ENCODE peak calls at places on chromosomes 1 and 21, in six cellular contexts. K is aorta, J is ascending aorta, Y is AG04450, F is colonic mucosa, A is cardiac fibroblast. N is an unnamed sample.

GRCh38 chr1:154418898-154419619 is 13.9 kb downstream of the IL6R start:
- DNase-seq in K (no peak), J (no peak), F (no peak), Y (no peak), A (no peak), N (no peak)

GRCh38 chr21:16420086-16420724 is 690.4 kb downstream of the USP25 start:
- DNase-seq in Y (no peak), K (no peak), J (no peak), A (peak), F (no peak), N (no peak)

GRCh38 chr1:30716646-30717045 is 6.7 kb downstream of the MATN1 start:
- DNase-seq in J (no peak), K (no peak), Y (no peak), F (no peak), A (no peak), N (no peak)

GRCh38 chr1:43452789-43453441 is 816 bp downstream of the HYI start:
- DNase-seq in F (peak), A (peak), J (no peak), K (no peak), Y (no peak), N (no peak)

GRCh38 chr1:91846007-91846620 is 39.8 kb downstream of the TGFBR3 start:
- DNase-seq in K (no peak), A (peak), F (peak), J (no peak), Y (peak), N (no peak)

GRCh38 chr1:22582670-22583635 is 19.7 kb downstream of the EPHA8 start:
- DNase-seq in J (no peak), A (no peak), K (no peak), Y (no peak), F (no peak), N (no peak)

GRCh38 chr1:20487236-20487590 is 1.2 kb upstream of the CAMK2N1 start:
- DNase-seq in F (no peak), Y (no peak), K (no peak), A (no peak), J (no peak), N (no peak)

GRCh38 chr1:119279441-119280415 is 88.9 kb upstream of the HAO2 start:
- DNase-seq in A (peak), K (no peak), F (no peak), J (no peak), Y (no peak), N (peak)

GRCh38 chr21:45460611-45461368 is 55.8 kb downstream of the COL18A1 start:
- DNase-seq in A (peak), K (no peak), F (no peak), J (no peak), Y (peak), N (no peak)

GRCh38 chr21:37071561-37072238 is 1.2 kb downstream of the PIGP start:
- DNase-seq in Y (no peak), J (peak), K (peak), F (peak), A (peak), N (peak)

GRCh38 chr1:60746278-60746761 is 336.0 kb upstream of the NFIA start:
- DNase-seq in Y (no peak), F (no peak), A (no peak), J (no peak), K (peak), N (no peak)

GRCh38 chr1:116521186-116521585 is 49.6 kb downstream of the CD58 start:
- DNase-seq in F (no peak), Y (no peak), A (peak), J (no peak), K (no peak), N (peak)

GRCh38 chr1:28229089-28229488 is 3.7 kb downstream of the DNAJC8 start:
- DNase-seq in J (no peak), Y (no peak), A (no peak), K (no peak), F (no peak), N (no peak)

GRCh38 chr1:67053535-67053784 is 488 bp downstream of the SLC35D1 start:
- DNase-seq in A (no peak), Y (no peak), K (peak), J (no peak), F (peak), N (no peak)

GRCh38 chr1:227427411-227427810 is 109.1 kb upstream of the CDC42BPA start:
- DNase-seq in Y (no peak), J (no peak), K (no peak), A (no peak), F (no peak), N (no peak)

GRCh38 chr21:45465105-45465504 is 60.1 kb downstream of the COL18A1 start:
- DNase-seq in F (no peak), K (peak), A (no peak), Y (no peak), J (no peak), N (no peak)

GRCh38 chr21:38954450-38955059 is 148.8 kb downstream of the ETS2 start:
- DNase-seq in Y (no peak), F (no peak), J (no peak), K (no peak), A (no peak), N (no peak)

GRCh38 chr1:90400121-90400520 is 317.0 kb downstream of the BARHL2 start:
- DNase-seq in J (no peak), A (peak), F (no peak), K (no peak), Y (no peak), N (no peak)

GRCh38 chr1:170126691-170127090 is 19.1 kb upstream of the NTMT2 start:
- DNase-seq in K (no peak), Y (peak), J (no peak), F (no peak), A (peak), N (peak)

GRCh38 chr1:21927531-21928237 is 9.4 kb downstream of the HSPG2 start:
- DNase-seq in A (peak), K (peak), F (peak), Y (no peak), J (no peak), N (no peak)

GRCh38 chr1:50702395-50702794 is 257.7 kb downstream of the FAF1 start:
- DNase-seq in A (no peak), K (no peak), F (no peak), Y (no peak), J (no peak), N (no peak)

GRCh38 chr1:230641346-230641745 is 935 bp upstream of the COG2 start:
- DNase-seq in A (peak), Y (no peak), F (no peak), J (no peak), K (no peak), N (no peak)

GRCh38 chr1:248823517-248824001 is 2.2 kb downstream of the SH3BP5L start:
- DNase-seq in J (no peak), Y (no peak), A (peak), K (no peak), F (no peak), N (no peak)

GRCh38 chr21:44428281-44428942 is 26.9 kb upstream of the LRRC3 start:
- DNase-seq in K (peak), A (peak), Y (no peak), J (no peak), F (peak), N (no peak)

GRCh38 chr1:39196244-39197215 is 8.0 kb upstream of the MACF1 start:
- DNase-seq in J (no peak), K (no peak), F (no peak), Y (no peak), A (peak), N (no peak)

GRCh38 chr1:230232352-230232751 is 165.3 kb downstream of the GALNT2 start:
- DNase-seq in J (no peak), A (peak), Y (no peak), K (no peak), F (no peak), N (no peak)

GRCh38 chr1:222009105-222009730 is 267.3 kb upstream of the DUSP10 start:
- DNase-seq in Y (no peak), J (no peak), A (peak), K (no peak), F (no peak), N (no peak)

GRCh38 chr1:26887125-26887524 is 3.0 kb downstream of the GPN2 start:
- DNase-seq in A (peak), F (no peak), Y (no peak), J (no peak), K (no peak), N (no peak)

DNA sequence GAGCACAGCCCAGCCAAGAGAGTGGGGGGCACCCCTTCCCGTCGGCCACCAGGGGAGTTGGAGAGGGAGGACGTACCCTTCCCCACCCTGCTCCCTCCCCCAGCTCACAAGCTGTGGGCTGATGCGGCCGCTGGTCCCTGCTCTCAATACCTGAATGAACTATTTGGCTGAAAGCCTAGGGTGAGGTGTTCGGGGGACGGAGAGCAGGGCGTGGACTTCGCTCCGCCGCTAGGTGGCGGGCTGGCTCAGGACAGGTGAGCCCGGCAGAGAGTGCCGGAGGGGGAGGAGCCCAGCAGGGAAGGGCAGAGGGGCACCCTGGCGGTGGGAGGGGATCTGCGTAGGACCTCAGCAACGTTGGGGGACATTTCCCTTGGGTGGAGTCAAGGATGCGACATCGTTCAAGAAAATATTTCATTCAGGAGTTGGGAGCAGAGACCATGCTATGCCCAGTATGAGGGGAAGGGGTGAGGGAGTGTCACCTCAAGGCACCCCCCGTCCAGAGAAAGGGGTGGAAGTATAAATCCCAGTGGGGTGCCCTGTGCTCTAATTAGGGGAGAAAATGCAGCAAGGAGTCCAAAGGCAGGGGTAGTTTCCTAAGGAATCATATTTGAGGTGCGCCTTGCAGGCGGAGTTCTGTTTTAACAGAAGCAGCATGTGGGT is 12.0 kb upstream of the RHBG start:
- DNase-seq in A (peak), K (no peak), Y (no peak), J (no peak), F (peak), N (no peak)
- H3K4me3 ChIP-seq in A (no peak), K (no peak), Y (no peak), J (no peak), F (no peak), N (no peak)

DNA sequence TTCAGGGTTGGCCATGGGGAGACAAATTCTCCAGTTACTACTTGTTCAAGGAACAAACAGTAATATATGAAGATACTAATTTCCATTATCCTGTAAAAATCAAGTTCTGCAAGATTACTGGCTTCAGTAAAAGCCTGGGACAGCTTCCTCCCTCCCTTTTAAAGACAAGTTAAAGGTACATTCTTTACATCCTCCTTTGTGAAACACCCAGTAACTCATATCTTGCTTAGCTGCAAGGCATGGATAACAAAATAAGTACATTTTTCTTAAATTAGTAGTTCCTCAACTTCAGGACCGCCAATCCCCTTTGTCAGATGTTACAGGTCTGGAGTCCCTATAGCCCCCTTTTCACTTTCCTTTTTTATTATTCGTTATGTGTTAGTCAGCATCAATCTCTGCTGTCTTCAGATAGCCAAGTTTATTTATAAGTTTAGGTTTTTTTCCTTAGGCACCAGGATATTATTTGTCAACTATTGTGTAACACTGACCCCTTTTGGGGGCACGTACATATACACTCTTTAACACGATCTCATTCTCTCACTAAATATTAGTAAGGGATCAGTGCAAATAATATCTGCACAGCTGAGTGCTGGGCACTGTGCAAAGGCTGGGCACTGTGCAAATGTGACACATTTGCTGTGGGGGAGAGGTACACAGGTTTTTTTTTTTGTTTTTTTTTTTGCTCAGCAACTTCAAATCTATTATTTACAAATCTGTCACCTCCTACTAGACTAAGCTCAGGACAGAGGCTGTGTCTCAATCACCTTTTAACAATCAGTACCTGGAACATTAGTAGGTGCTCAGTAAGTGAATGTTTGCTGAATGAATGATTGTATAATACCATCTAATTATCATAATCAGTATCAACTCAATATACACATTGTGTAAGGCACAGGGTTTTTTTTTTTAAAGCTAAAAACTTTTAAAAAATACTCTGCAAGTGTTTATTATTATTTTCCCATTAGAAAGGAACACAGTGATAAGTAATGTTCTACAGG is 9.6 kb downstream of the ERRFI1 start:
- DNase-seq in K (no peak), J (no peak), Y (no peak), A (peak), F (no peak), N (no peak)
- H3K4me3 ChIP-seq in K (no peak), J (peak), Y (no peak), A (no peak), F (no peak), N (no peak)

GRCh38 chr1:207298186-207298585 is 23.3 kb upstream of the CD55 start:
- DNase-seq in J (no peak), Y (no peak), K (no peak), F (no peak), A (no peak), N (no peak)

GRCh38 chr1:207302618-207303408 is 18.7 kb upstream of the CD55 start:
- DNase-seq in K (no peak), A (peak), J (no peak), Y (no peak), F (no peak), N (no peak)

GRCh38 chr1:207300970-207301369 is 20.5 kb upstream of the CD55 start:
- DNase-seq in Y (no peak), J (no peak), A (no peak), K (no peak), F (no peak), N (no peak)

DNA sequence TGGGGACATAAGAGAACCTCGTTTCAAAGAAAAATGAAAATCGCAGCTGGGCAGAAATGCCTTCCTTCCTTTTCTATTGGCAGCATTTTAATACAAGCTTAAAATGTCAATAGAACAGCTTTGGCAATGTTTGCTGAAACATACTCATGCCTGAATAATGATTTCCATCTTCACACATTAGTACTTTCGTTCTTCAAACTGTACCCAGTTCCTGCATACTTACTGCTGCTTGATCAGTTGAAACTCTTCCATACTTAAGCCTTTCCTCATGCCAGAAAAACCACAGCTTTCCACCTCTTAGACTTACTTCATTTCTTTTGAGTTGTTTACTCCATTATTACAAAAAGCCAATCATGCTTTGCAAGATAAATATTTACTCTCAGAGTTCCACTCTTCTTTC is 22.8 kb upstream of the CD55 start:
- DNase-seq in Y (no peak), F (no peak), J (no peak), K (no peak), A (no peak), N (peak)
- H3K4me3 ChIP-seq in Y (no peak), F (no peak), J (peak), K (no peak), A (no peak), N (no peak)

DNA sequence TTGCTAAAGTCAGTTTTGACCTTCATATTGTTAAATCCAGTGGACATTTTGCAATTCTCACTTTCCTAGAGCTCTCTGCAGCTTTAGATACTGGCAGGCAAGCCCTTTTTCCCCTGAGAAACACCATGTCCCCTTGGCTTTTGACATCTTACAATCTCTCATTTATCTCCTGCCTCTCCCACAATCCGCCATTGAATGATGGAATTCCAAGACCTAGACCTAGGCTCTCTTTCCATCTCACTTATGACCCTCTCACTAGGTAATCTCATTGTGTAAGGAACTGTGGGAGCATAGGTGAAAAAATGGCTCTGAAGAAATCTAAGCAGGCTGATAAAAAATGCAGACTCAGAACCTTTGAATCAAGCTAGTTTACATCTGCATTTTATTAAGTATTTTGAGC is 2.0 kb downstream of the KYAT3 start:
- DNase-seq in F (no peak), K (no peak), A (no peak), Y (no peak), J (no peak), N (no peak)
- H3K4me3 ChIP-seq in F (no peak), K (no peak), A (no peak), Y (no peak), J (no peak), N (no peak)

DNA sequence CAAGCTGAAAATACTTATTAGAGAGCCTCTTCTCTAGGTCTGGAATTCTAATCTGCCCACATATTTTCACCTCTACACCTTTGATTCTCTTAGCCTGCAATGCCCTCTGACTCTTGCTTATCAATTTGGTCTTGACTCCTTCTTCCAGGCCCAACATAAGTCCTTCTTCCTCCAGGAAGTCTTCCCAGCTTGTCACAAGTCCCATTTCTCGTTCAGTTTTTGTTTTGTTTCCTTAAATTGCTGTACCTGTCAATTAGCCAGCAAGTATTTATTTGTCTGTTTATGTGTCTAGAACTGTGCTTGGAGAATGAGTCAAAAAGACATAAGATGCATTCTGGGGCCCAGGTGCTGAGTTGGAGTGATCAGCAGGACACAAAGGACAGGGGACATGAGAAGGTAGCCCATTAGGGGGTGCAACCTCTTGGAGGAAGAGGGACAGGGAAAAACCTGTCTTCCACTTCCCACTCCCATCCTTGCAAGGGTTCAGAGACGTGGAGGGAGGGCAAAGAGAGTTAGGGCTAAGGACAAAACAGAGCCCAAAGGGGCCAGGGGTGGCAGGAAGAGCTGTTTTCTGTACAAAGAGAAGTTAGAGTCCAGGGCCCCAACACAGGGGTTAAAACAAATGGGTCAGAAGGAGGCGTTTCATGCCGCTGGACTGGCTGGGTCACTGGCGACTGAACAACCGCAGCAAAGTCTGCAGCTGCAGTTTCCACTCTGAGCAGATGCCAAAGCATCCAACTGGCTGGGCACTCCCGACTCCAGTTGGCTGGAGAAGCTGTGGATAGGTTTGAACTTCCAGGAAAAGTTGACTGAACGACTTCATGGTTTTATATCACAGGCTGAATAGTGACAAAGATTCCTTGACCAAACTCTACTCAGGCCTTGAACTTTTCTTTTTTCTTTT is 10.7 kb upstream of the CNR2 start:
- DNase-seq in J (no peak), Y (no peak), K (peak), A (no peak), F (no peak), N (no peak)
- H3K4me3 ChIP-seq in J (no peak), Y (no peak), K (no peak), A (no peak), F (no peak), N (no peak)

GRCh38 chr1:8419172-8419571 is 101.3 kb downstream of the SLC45A1 start:
- DNase-seq in J (no peak), A (peak), K (no peak), F (no peak), Y (no peak), N (peak)
- H3K4me3 ChIP-seq in J (peak), A (peak), K (peak), F (no peak), Y (peak), N (peak)

GRCh38 chr1:172894345-172895049 is 156.2 kb downstream of the TNFSF18 start:
- DNase-seq in A (no peak), J (no peak), K (no peak), F (no peak), Y (no peak), N (no peak)
- H3K4me3 ChIP-seq in A (no peak), J (no peak), K (no peak), F (no peak), Y (no peak), N (no peak)

DNA sequence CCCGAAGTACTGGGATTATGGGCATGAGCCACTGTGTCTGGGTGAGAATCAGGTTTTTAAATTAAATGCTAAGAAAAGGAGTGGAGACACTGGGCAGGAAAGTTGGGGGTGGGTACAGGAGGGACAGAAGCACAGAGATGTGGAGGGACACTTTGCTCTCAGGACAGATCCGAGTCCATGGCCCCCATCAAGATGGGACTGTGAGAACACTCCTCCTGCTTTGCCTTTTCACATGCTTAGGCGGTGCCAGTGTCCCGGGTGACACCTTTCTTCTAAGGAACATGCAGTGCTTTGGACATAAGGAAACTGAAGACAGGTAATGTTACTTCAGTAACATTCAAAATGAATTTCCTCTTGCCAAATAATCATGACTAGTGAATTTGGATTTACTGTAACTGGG is 16.7 kb downstream of the SLC25A33 start:
- DNase-seq in J (no peak), F (no peak), Y (no peak), K (peak), A (no peak), N (no peak)
- H3K4me3 ChIP-seq in J (no peak), F (no peak), Y (no peak), K (no peak), A (no peak), N (no peak)